ENCODE peak calls at places on chromosome 1, in eight cellular contexts. D, K, U, J, W, E, Q and S are unnamed samples.

GRCh38 chr1:170290971-170291370 is 145.2 kb downstream of the NTMT2 start:
- DNase-seq in D (no peak), K (no peak), U (no peak), J (no peak), W (no peak), E (no peak), Q (no peak), S (no peak)

GRCh38 chr1:182415789-182416188 is 15.3 kb upstream of the TEDDM1 start:
- DNase-seq in D (no peak), K (no peak), U (no peak), J (no peak), W (no peak), E (no peak), Q (no peak), S (no peak)

GRCh38 chr1:176857632-176858031 is 306.9 kb downstream of the ASTN1 start:
- DNase-seq in D (peak), K (no peak), U (no peak), J (no peak), W (no peak), E (peak), Q (no peak), S (no peak)

GRCh38 chr1:221809101-221810029 is 67.5 kb upstream of the DUSP10 start:
- DNase-seq in D (no peak), K (no peak), U (no peak), J (no peak), W (no peak), E (no peak), Q (no peak), S (no peak)

GRCh38 chr1:53620620-53620957 is 118.4 kb downstream of the GLIS1 start:
- DNase-seq in D (no peak), K (no peak), U (no peak), J (no peak), W (no peak), E (no peak), Q (no peak), S (no peak)

GRCh38 chr1:38578444-38578951 is 281.1 kb downstream of the RRAGC start:
- DNase-seq in D (no peak), K (no peak), U (no peak), J (no peak), W (no peak), E (no peak), Q (no peak), S (no peak)

GRCh38 chr1:41138549-41138948 is 103.6 kb downstream of the SCMH1 start:
- DNase-seq in D (no peak), K (no peak), U (no peak), J (no peak), W (no peak), E (no peak), Q (no peak), S (no peak)

GRCh38 chr1:200665851-200666250 is 3.9 kb downstream of the DDX59 start:
- DNase-seq in D (no peak), K (peak), U (no peak), J (no peak), W (no peak), E (peak), Q (no peak), S (no peak)

GRCh38 chr1:27349784-27350672 is 8.2 kb downstream of the SYTL1 start:
- DNase-seq in D (peak), K (no peak), U (no peak), J (peak), W (peak), E (peak), Q (peak), S (no peak)